ENCODE peak calls at places on chromosomes 16 and 17, in five cellular contexts. One of them, this sample, is unnamed.

GRCh38 chr17:55845385-55845784 is 94.5 kb downstream of the PCTP start:
- DNase-seq in SK-N-SH: peak; percentile 88
- DNase-seq in tibial nerve: peak; percentile 52
- DNase-seq in heart left ventricle: peak; percentile 69
- DNase-seq in spleen: peak; percentile 74
- DNase-seq in this sample: peak; percentile 68

GRCh38 chr17:18356624-18357023 is 6.7 kb downstream of the SHMT1 start:
- DNase-seq in SK-N-SH: no peak
- DNase-seq in tibial nerve: peak; percentile 77
- DNase-seq in heart left ventricle: no peak
- DNase-seq in spleen: no peak
- DNase-seq in this sample: no peak

GRCh38 chr16:2211923-2212347 is 1.3 kb upstream of the BRICD5 start:
- DNase-seq in SK-N-SH: no peak
- DNase-seq in tibial nerve: no peak
- DNase-seq in heart left ventricle: no peak
- DNase-seq in spleen: no peak
- DNase-seq in this sample: no peak

GRCh38 chr17:45225051-45225700 is 3.5 kb downstream of the FMNL1 start:
- DNase-seq in SK-N-SH: no peak
- DNase-seq in tibial nerve: no peak
- DNase-seq in heart left ventricle: no peak
- DNase-seq in spleen: peak; percentile 86
- DNase-seq in this sample: no peak

GRCh38 chr16:21300309-21301167 is 22.4 kb upstream of the CRYM start:
- DNase-seq in SK-N-SH: peak; percentile 86
- DNase-seq in tibial nerve: peak; percentile 100
- DNase-seq in heart left ventricle: peak; percentile 82
- DNase-seq in spleen: peak; percentile 82
- DNase-seq in this sample: peak; percentile 94

GRCh38 chr16:71883193-71883848 is 661 bp downstream of the ZNF821 start:
- DNase-seq in SK-N-SH: no peak
- DNase-seq in tibial nerve: peak; percentile 17
- DNase-seq in heart left ventricle: no peak
- DNase-seq in spleen: peak; percentile 91
- DNase-seq in this sample: peak; percentile 72

GRCh38 chr16:74637742-74638453 is 28.8 kb downstream of the RFWD3 start:
- DNase-seq in SK-N-SH: no peak
- DNase-seq in tibial nerve: no peak
- DNase-seq in heart left ventricle: no peak
- DNase-seq in spleen: no peak
- DNase-seq in this sample: no peak

GRCh38 chr17:39170051-39170450 is 4.1 kb upstream of the ARL5C start:
- DNase-seq in SK-N-SH: no peak
- DNase-seq in tibial nerve: no peak
- DNase-seq in heart left ventricle: no peak
- DNase-seq in spleen: no peak
- DNase-seq in this sample: no peak

GRCh38 chr16:72834499-72834898 is 213.4 kb downstream of the ZFHX3 start:
- DNase-seq in SK-N-SH: no peak
- DNase-seq in tibial nerve: no peak
- DNase-seq in heart left ventricle: no peak
- DNase-seq in spleen: no peak
- DNase-seq in this sample: no peak

GRCh38 chr17:82603981-82604448 is 44.2 kb downstream of the WDR45B start:
- DNase-seq in SK-N-SH: peak; percentile 37
- DNase-seq in tibial nerve: peak; percentile 70
- DNase-seq in heart left ventricle: peak; percentile 60
- DNase-seq in spleen: no peak
- DNase-seq in this sample: no peak

GRCh38 chr17:33260638-33261037 is 32.5 kb downstream of the ASIC2 start:
- DNase-seq in SK-N-SH: no peak
- DNase-seq in tibial nerve: no peak
- DNase-seq in heart left ventricle: no peak
- DNase-seq in spleen: no peak
- DNase-seq in this sample: no peak

GRCh38 chr17:7204335-7204734 is 15.3 kb downstream of the DLG4 start:
- DNase-seq in SK-N-SH: peak; percentile 74
- DNase-seq in tibial nerve: no peak
- DNase-seq in heart left ventricle: no peak
- DNase-seq in spleen: peak; percentile 82
- DNase-seq in this sample: peak; percentile 94

GRCh38 chr17:76585649-76586593 is at the start of gene ST6GALNAC2:
- DNase-seq in SK-N-SH: peak; percentile 94
- DNase-seq in tibial nerve: no peak
- DNase-seq in heart left ventricle: peak; percentile 82
- DNase-seq in spleen: peak; percentile 94
- DNase-seq in this sample: peak; percentile 83

GRCh38 chr16:47851026-47851610 is 304.7 kb downstream of the ABCC12 start:
- DNase-seq in SK-N-SH: peak; percentile 36
- DNase-seq in tibial nerve: no peak
- DNase-seq in heart left ventricle: no peak
- DNase-seq in spleen: no peak
- DNase-seq in this sample: no peak

GRCh38 chr17:32117399-32117798 is 24.9 kb upstream of the RHOT1 start:
- DNase-seq in SK-N-SH: no peak
- DNase-seq in tibial nerve: no peak
- DNase-seq in heart left ventricle: no peak
- DNase-seq in spleen: no peak
- DNase-seq in this sample: no peak

DNA sequence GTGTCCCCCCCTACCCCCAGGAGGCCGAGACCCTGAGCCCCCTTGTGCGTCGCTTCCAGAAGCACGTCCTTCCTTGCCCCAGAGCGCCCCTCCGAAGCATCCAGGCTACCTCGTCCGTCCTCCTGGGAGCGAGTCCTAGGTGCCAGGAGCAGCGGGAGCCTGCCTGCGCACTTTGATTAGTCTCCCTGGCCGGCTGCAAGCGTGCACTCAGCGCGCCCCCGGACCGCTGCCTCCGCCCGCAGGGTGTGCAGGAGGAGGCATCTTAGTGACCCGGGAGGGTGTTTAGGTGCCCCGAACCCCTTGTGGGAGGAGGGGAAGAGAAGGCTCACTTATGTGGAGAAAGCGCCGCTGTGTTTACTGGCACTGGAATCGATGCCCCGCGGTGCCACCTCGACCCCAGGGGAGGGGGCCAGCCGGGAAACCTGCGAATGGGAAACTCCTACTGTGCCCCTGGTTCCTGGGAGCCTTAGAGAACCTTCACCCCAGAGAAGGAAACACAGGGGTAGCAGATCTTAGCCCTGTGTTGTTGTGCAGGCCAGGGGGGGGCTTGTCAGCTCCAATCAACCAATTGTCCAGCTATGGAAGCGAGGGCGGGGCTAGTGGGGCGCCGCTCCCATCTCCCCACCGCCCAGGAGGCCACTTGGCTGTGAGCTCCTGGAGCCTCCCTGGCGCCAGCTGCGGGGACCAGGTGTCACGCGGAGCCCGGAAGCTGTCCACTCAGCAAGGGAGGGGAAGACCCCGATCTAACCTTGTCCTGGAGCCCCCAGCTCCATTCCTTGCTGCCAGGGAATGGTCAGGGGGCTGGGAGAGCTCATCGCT is 922.8 kb upstream of the EEF2KMT start:
- DNase-seq in SK-N-SH: peak; percentile 67
- DNase-seq in tibial nerve: no peak
- DNase-seq in heart left ventricle: no peak
- DNase-seq in spleen: peak; percentile 69
- DNase-seq in this sample: no peak
- TF ChIP-seq CTCF in SK-N-SH: no peak
- TF ChIP-seq CTCF in tibial nerve: no peak
- TF ChIP-seq CTCF in heart left ventricle: no peak
- TF ChIP-seq CTCF in spleen: no peak
- TF ChIP-seq CTCF in this sample: no peak

GRCh38 chr16:78695371-78695770 is 595.9 kb downstream of the WWOX start:
- DNase-seq in SK-N-SH: no peak
- DNase-seq in tibial nerve: no peak
- DNase-seq in heart left ventricle: no peak
- DNase-seq in spleen: no peak
- DNase-seq in this sample: no peak

GRCh38 chr16:78696797-78697196 is 597.3 kb downstream of the WWOX start:
- DNase-seq in SK-N-SH: no peak
- DNase-seq in tibial nerve: no peak
- DNase-seq in heart left ventricle: no peak
- DNase-seq in spleen: no peak
- DNase-seq in this sample: no peak

GRCh38 chr16:78689536-78689935 is 590.1 kb downstream of the WWOX start:
- DNase-seq in SK-N-SH: no peak
- DNase-seq in tibial nerve: no peak
- DNase-seq in heart left ventricle: no peak
- DNase-seq in spleen: no peak
- DNase-seq in this sample: no peak

GRCh38 chr16:78697426-78697825 is 598.0 kb downstream of the WWOX start:
- DNase-seq in SK-N-SH: no peak
- DNase-seq in tibial nerve: no peak
- DNase-seq in heart left ventricle: no peak
- DNase-seq in spleen: no peak
- DNase-seq in this sample: no peak

DNA sequence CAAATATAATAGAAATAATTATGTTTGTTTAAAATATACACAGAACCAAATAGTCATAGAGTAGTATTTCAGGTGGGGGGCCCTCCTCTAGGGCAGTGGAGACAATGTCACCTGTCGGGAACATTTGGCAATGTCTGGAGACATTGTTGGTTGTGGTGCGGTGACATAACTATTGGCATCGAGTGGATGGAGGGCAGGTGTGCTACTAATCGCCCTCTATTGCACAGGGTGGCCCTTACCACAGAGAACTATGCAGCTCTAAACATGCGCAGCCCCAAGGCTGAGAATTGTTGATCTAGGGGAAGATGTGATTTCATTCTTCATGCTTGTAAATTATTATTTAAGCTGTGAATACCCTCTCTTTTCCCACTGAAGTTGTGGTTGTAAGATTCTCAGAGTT is 594.0 kb downstream of the WWOX start:
- DNase-seq in SK-N-SH: no peak
- DNase-seq in tibial nerve: no peak
- DNase-seq in heart left ventricle: no peak
- DNase-seq in spleen: no peak
- DNase-seq in this sample: no peak
- H3K27ac ChIP-seq in SK-N-SH: no peak overlapping the region
- H3K27ac ChIP-seq in tibial nerve: no peak overlapping the region
- H3K27ac ChIP-seq in heart left ventricle: no peak overlapping the region
- H3K27ac ChIP-seq in spleen: no peak overlapping the region
- H3K27ac ChIP-seq in this sample: no peak overlapping the region

DNA sequence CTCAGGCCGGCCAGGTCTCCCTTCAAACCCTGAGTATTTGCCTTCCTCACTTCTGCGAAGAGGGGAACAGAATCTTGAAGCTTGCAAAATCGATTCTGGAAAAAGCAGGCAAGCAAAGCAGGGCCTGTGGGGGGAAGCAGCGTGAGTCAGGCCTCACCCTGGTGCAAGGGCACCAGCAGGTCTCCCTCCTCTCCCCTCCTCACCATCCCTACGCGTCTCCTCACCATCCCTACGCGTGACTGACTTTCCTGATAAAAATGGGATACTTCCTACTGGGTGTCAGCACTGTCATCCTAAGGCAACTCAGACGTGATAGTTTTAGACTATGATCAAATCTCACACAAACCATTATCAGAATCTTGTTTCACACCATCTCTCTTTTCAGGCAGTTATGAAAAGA is 12.1 kb downstream of the CMTM3 start:
- DNase-seq in SK-N-SH: no peak
- DNase-seq in tibial nerve: no peak
- DNase-seq in heart left ventricle: no peak
- DNase-seq in spleen: peak; percentile 41
- DNase-seq in this sample: no peak
- H3K4me3 ChIP-seq in SK-N-SH: no peak overlapping the region
- H3K4me3 ChIP-seq in tibial nerve: no peak overlapping the region
- H3K4me3 ChIP-seq in heart left ventricle: no peak overlapping the region
- H3K4me3 ChIP-seq in spleen: no peak overlapping the region
- H3K4me3 ChIP-seq in this sample: no peak overlapping the region

DNA sequence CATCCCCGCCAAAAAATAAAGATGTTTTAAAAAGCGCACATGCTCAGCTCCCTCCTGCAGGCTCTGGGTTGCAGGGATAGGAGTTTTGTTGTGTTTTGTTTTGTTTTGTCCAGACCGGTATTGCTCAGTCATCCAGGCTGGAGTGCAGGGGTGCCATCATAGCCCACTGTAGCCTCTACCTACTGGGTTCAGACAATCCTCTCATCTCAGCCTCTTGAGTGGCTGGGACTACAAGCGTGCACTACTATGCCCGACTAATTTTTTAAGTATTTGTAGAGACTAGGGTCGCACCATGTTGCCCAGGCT is 661 bp downstream of the WWOX start:
- DNase-seq in SK-N-SH: no peak
- DNase-seq in tibial nerve: no peak
- DNase-seq in heart left ventricle: no peak
- DNase-seq in spleen: no peak
- DNase-seq in this sample: no peak
- TF ChIP-seq CTCF in SK-N-SH: no peak
- TF ChIP-seq CTCF in tibial nerve: no peak
- TF ChIP-seq CTCF in heart left ventricle: peak; percentile 11
- TF ChIP-seq CTCF in spleen: no peak
- TF ChIP-seq CTCF in this sample: no peak

This sample was measured in WERI-Rb-1.